ENCODE peak calls at places on chromosomes 16 and 17, in nine cellular contexts. R, Y, O, W, G, B, A, C and V are unnamed samples.

GRCh38 chr17:18859256-18859655 is 1.3 kb downstream of the PRPSAP2 start:
- DNase-seq in R (no peak), Y (no peak), O (no peak), W (peak), G (peak), B (no peak), A (peak), C (peak), V (no peak)

GRCh38 chr16:73032548-73033270 is 15.2 kb downstream of the ZFHX3 start:
- DNase-seq in R (no peak), Y (no peak), O (no peak), W (no peak), G (no peak), B (no peak), A (no peak), C (no peak), V (no peak)

GRCh38 chr16:77404823-77405222 is 30.0 kb downstream of the ADAMTS18 start:
- DNase-seq in R (no peak), Y (no peak), O (no peak), W (no peak), G (no peak), B (no peak), A (no peak), C (no peak), V (no peak)

GRCh38 chr16:894841-895240 is 75.9 kb downstream of the LMF1 start:
- DNase-seq in R (no peak), Y (no peak), O (no peak), W (no peak), G (no peak), B (no peak), A (no peak), C (no peak), V (no peak)

GRCh38 chr16:49608095-49608494 is 234.5 kb downstream of the C16orf78 start:
- DNase-seq in R (peak), Y (no peak), O (no peak), W (peak), G (no peak), B (no peak), A (no peak), C (no peak), V (no peak)

GRCh38 chr16:65229191-65229662 is 107.4 kb upstream of the CDH11 start:
- DNase-seq in R (no peak), Y (no peak), O (no peak), W (no peak), G (no peak), B (no peak), A (peak), C (no peak), V (no peak)

GRCh38 chr17:65638221-65638940 is 76.9 kb upstream of the AXIN2 start:
- DNase-seq in R (peak), Y (no peak), O (no peak), W (peak), G (no peak), B (no peak), A (peak), C (no peak), V (no peak)

GRCh38 chr17:33908363-33909064 is 346.6 kb upstream of the CCL2 start:
- DNase-seq in R (no peak), Y (no peak), O (no peak), W (no peak), G (no peak), B (no peak), A (no peak), C (peak), V (no peak)

GRCh38 chr16:31090540-31090939 is 1.8 kb upstream of the PRSS53 start:
- DNase-seq in R (peak), Y (no peak), O (no peak), W (peak), G (no peak), B (no peak), A (no peak), C (no peak), V (no peak)

GRCh38 chr16:77223184-77223583 is 24.0 kb downstream of the SYCE1L start:
- DNase-seq in R (no peak), Y (no peak), O (peak), W (no peak), G (no peak), B (no peak), A (no peak), C (peak), V (peak)

GRCh38 chr17:16935241-16935663 is 36.7 kb downstream of the TNFRSF13B start:
- DNase-seq in R (no peak), Y (no peak), O (no peak), W (no peak), G (no peak), B (no peak), A (no peak), C (no peak), V (no peak)

GRCh38 chr16:19841184-19841583 is 43.5 kb downstream of the GPRC5B start:
- DNase-seq in R (no peak), Y (no peak), O (no peak), W (no peak), G (no peak), B (no peak), A (no peak), C (no peak), V (no peak)

GRCh38 chr16:19113577-19114358 is at the start of gene ITPRIPL2:
- DNase-seq in R (peak), Y (peak), O (peak), W (peak), G (no peak), B (no peak), A (peak), C (peak), V (peak)

GRCh38 chr17:73062726-73063125 is 29.8 kb downstream of the SLC39A11 start:
- DNase-seq in R (no peak), Y (no peak), O (no peak), W (no peak), G (no peak), B (no peak), A (no peak), C (no peak), V (no peak)

GRCh38 chr16:4227040-4227332 is 14.9 kb downstream of the SRL start:
- DNase-seq in R (no peak), Y (no peak), O (no peak), W (no peak), G (no peak), B (no peak), A (no peak), C (no peak), V (no peak)

GRCh38 chr17:59761385-59762021 is 54.0 kb downstream of the VMP1 start:
- DNase-seq in R (peak), Y (no peak), O (no peak), W (peak), G (peak), B (no peak), A (peak), C (no peak), V (no peak)